ENCODE peak calls at places on chromosomes 2 and 18, in four cellular contexts. S is PC-3, G is MM.1S, H is SK-N-SH. Y is an unnamed sample. For H3K79me2, H3F3A and H3K4me1, the result is how much of the 10 kb centered on the place peaks cover.

GRCh38 chr2:163752252-163752651 is 16.4 kb upstream of the FIGN start:
- DNase-seq in S (peak), G (no peak), H (no peak), Y (peak)

GRCh38 chr2:178109813-178110212 is 2.4 kb upstream of the RBM45 start:
- DNase-seq in S (peak), G (peak), H (peak), Y (no peak)

GRCh38 chr2:20650412-20650879 is 452 bp downstream of the HS1BP3 start:
- DNase-seq in S (peak), G (peak), H (peak), Y (no peak)

GRCh38 chr2:95330939-95331338 is 33.8 kb downstream of the KCNIP3 start:
- DNase-seq in S (no peak), G (no peak), H (no peak), Y (no peak)

GRCh38 chr18:23578891-23579653 is 7.2 kb downstream of the NPC1 start:
- DNase-seq in S (no peak), G (no peak), H (no peak), Y (no peak)

GRCh38 chr18:61972389-61973264 is 79.8 kb upstream of the RNF152 start:
- DNase-seq in S (no peak), G (peak), H (no peak), Y (no peak)

GRCh38 chr2:58533376-58533775 is 292.3 kb upstream of the FANCL start:
- DNase-seq in S (peak), G (no peak), H (no peak), Y (no peak)

GRCh38 chr2:72927619-72928537 is 10.6 kb downstream of the EMX1 start:
- DNase-seq in S (no peak), G (no peak), H (no peak), Y (no peak)

GRCh38 chr2:241011751-241012510 is 13.5 kb downstream of the SNED1 start:
- DNase-seq in S (no peak), G (no peak), H (peak), Y (no peak)

GRCh38 chr2:20080839-20081348 is 29.5 kb upstream of the LAPTM4A start:
- DNase-seq in S (no peak), G (no peak), H (no peak), Y (no peak)

GRCh38 chr2:128580988-128581848 is 262.6 kb upstream of the HS6ST1 start:
- DNase-seq in S (no peak), G (no peak), H (no peak), Y (no peak)

GRCh38 chr2:214341636-214342035 is 69.2 kb upstream of the VWC2L start:
- DNase-seq in S (no peak), G (no peak), H (no peak), Y (no peak)

GRCh38 chr18:45879681-45880655 is 54.5 kb downstream of the SIGLEC15 start:
- DNase-seq in S (peak), G (peak), H (peak), Y (peak)

GRCh38 chr18:5519448-5520362 is 24.1 kb downstream of the EPB41L3 start:
- DNase-seq in S (no peak), G (no peak), H (no peak), Y (no peak)

GRCh38 chr2:222943820-222944219 is 83.0 kb downstream of the ACSL3 start:
- DNase-seq in S (peak), G (peak), H (no peak), Y (peak)

GRCh38 chr18:58227361-58227930 is 183.4 kb downstream of the NEDD4L start:
- DNase-seq in S (no peak), G (no peak), H (no peak), Y (no peak)
- H3K79me2 ChIP-seq in S (half or more), G (under half), H (under half), Y (half or more)

DNA sequence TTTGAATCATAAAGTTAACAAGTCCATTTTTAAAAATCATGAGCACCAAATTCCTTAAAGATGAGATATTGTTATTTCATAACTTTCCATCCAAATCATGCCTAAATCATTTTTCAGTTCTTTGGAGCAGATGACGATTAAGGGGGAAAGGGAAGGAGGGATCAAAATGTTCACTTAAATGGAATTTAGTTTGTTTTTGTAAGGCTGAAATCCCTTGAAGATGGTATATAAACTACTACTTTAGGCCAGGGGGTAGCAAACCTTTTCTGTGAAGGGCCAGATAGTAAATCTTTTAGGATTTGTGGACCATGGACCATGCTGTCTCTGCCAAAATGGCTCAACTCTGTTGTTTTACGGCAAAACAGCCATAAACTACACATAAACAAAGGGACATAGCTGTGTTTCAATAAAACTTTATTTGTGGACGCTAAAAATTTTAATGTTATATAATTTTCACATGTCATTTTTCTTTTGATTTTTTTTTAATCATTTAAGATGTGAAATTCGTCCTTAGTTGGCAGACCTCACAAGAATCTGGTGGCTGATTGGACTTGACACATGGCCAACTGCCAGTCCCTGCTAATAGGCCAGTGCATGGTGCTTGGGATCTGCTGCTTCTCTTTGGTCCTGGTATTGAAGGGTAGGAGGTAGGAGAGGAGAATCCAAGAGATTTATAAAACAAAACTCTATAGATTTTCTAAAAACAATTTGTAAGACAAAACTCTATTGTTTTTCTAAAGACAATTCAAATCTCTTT is 52.0 kb upstream of the RTN4 start:
- DNase-seq in S (peak), G (no peak), H (no peak), Y (no peak)
- H3F3A ChIP-seq in S (under half), G (under half), H (half or more), Y (half or more)

DNA sequence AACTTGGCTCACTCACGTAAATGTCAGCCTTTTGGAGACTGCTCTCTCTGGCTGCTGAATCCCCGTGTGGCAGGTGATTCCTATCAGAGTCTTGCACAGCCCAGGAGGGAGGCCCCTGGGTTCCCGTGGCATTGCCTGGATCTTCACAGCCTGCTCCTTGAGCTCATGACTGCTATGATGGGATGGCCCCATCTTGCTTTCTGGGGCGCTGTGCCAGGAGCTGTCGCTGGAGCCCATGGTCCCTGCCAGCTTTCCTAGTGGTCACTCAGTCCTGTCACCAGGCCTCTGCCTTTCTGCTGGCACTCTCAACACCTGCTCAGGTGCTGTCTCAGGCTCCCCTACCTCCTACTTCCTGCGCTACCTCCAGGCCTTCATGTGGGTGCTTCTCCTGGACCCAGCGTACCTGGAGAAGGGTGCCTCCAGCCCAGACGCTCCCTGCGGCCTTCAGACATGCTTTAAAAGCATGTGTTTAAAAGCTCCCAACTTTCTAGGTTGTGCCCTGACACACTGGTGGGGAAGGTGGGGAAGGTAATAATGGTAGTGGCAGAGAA is 110.1 kb downstream of the MCFD2 start:
- DNase-seq in S (no peak), G (no peak), H (peak), Y (no peak)
- H3K4me1 ChIP-seq in S (half or more), G (under half), H (half or more), Y (under half)

GRCh38 chr2:229857634-229858033 is 64.2 kb downstream of the TRIP12 start:
- DNase-seq in S (no peak), G (no peak), H (no peak), Y (no peak)

GRCh38 chr2:229856416-229856815 is 65.4 kb downstream of the TRIP12 start:
- DNase-seq in S (no peak), G (no peak), H (no peak), Y (no peak)

GRCh38 chr2:229852565-229852964 is 69.2 kb downstream of the TRIP12 start:
- DNase-seq in S (peak), G (peak), H (no peak), Y (no peak)

GRCh38 chr2:229858351-229858750 is 63.5 kb downstream of the TRIP12 start:
- DNase-seq in S (no peak), G (no peak), H (no peak), Y (no peak)

DNA sequence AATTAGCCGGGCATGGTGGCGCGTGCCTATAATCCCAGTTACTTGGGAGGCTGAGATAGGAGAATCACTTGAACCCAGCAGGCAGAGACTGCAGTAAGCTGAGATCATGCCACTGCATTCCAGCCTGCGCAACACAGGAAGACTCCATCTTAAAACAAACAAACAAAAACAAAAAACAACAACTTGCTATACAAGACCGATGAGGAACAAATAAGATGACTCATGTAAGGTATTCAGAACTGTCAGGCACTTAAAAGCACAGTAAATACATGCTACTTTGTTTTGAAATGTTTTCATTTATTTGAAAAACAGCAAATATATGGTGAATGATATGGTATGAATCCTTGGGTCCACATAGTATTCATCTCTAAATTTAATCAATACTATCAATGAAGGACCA is 66.7 kb downstream of the TRIP12 start:
- DNase-seq in S (no peak), G (no peak), H (no peak), Y (peak)
- H3K79me2 ChIP-seq in S (under half), G (under half), H (half or more), Y (under half)

DNA sequence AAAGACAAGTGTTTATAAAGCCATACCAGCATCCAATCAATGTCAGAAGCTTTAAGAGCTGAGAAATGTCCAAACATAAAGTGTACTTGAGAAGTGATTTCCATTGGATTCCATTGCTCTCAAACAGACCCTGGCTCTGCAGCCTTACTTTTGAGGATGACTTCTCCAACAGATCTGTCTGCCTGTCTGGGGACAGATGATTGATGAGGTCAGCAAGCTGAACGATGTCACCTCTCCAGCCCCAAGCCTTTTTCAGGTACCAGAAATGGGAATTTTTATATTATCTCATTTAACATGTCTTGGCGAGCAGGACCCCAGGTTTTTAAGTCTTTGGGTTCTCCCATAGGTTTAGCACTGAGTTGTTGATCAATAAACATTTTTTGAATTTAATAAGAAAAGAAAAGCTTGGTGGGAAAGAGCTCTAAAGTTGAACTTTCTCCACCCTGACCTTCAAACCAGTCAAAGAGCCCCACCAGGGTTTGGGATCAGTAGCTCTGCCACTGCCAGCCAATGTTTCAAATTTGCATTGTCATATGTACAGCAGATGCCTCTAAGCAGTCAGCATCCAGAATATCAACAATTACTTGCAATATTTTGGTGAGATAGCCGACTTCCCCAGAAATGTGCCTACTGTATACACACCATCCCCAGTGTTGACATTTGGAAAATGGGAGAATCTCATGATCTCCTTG is 22.5 kb downstream of the PTPN18 start:
- DNase-seq in S (no peak), G (no peak), H (no peak), Y (no peak)
- H3F3A ChIP-seq in S (under half), G (under half), H (under half), Y (under half)

DNA sequence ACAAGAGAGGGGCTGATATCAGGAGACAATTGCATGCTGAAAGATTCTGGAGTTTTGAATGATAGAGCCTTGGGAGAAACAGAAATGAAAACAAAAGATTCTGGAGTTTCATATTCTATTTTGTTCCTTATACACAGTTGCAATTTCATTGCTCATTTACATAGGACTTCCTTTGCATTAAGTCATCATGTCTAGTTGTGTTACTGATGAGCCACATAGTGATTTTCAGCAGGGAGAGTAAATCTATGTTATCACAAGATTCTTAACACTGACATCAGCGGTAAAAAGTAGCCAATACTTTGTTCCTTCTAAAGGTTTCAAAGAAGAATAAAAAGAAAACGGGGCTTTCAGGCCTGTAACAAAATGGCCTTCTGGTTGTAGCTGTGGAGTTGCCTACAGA is 7.1 kb downstream of the ADAM17 start:
- DNase-seq in S (no peak), G (peak), H (no peak), Y (no peak)
- H3K4me1 ChIP-seq in S (under half), G (under half), H (under half), Y (half or more)

GRCh38 chr2:148721991-148722777 is 77.6 kb downstream of the EPC2 start:
- DNase-seq in S (no peak), G (no peak), H (no peak), Y (no peak)
- H3K79me2 ChIP-seq in S (half or more), G (half or more), H (half or more), Y (half or more)